ENCODE peak calls at places on chromosomes 4 and X, in ten cellular contexts. M is aorta; E is NCI-H774; P is Karpas-422; C is HT1080; U is occipital lobe; D is activated T-helper 1 cell treated with anti-CD3 and anti-CD28 coated beads, Interleukin-12 subunit alpha, Interleukin-12 subunit beta, Interleukin-2, Interleukin-4 antibody, amounts not matched to agents 30 ng/mL and 10 ng/mL and 1 ng/mL, durations not matched to agents 14 hours and 24 hours and 36 hours; I is effector memory CD8-positive, alpha-beta T cell; O is cerebellum; B is effector memory CD4-positive, alpha-beta T cell. F is an unnamed sample.

GRCh38 chr4:128484896-128485295 is 197.3 kb upstream of the PGRMC2 start:
- DNase-seq in M (no peak), E (no peak), P (no peak), C (no peak), U (no peak), D (no peak), I (no peak), O (no peak), B (no peak), F (no peak)

GRCh38 chr4:7427326-7428260 is 7.1 kb downstream of the PSAPL1 start:
- DNase-seq in M (peak), E (no peak), P (no peak), C (no peak), U (no peak), D (no peak), I (no peak), O (no peak), B (no peak), F (no peak)

GRCh38 chr4:47566566-47566965 is 81.5 kb downstream of the ATP10D start:
- DNase-seq in M (no peak), E (no peak), P (no peak), C (no peak), U (no peak), D (no peak), I (no peak), O (no peak), B (no peak), F (no peak)

GRCh38 chr4:17869327-17869726 is 58.5 kb downstream of the NCAPG start:
- DNase-seq in M (no peak), E (no peak), P (no peak), C (no peak), U (no peak), D (no peak), I (no peak), O (no peak), B (no peak), F (no peak)

GRCh38 chrX:349196-349595 is 30.6 kb upstream of the GTPBP6 start:
- DNase-seq in M (peak), E (no peak), P (no peak), C (no peak), U (peak), D (no peak), I (no peak), O (no peak), B (no peak), F (no peak)

GRCh38 chr4:87391783-87392054 is 731 bp upstream of the HSD17B11 start:
- DNase-seq in M (no peak), E (no peak), P (no peak), C (no peak), U (no peak), D (no peak), I (no peak), O (peak), B (no peak), F (no peak)

GRCh38 chr4:111991797-111992196 is 153.5 kb upstream of the FAM241A start:
- DNase-seq in M (no peak), E (no peak), P (no peak), C (peak), U (no peak), D (no peak), I (no peak), O (no peak), B (no peak), F (no peak)

GRCh38 chrX:102846544-102847236 is 90.4 kb upstream of the RAB40AL start:
- DNase-seq in M (no peak), E (no peak), P (no peak), C (peak), U (no peak), D (no peak), I (no peak), O (no peak), B (no peak), F (no peak)

GRCh38 chrX:111955916-111956315 is 79.9 kb downstream of the TRPC5OS start:
- DNase-seq in M (no peak), E (no peak), P (no peak), C (no peak), U (no peak), D (no peak), I (no peak), O (no peak), B (no peak), F (no peak)

GRCh38 chr4:92646826-92647225 is 343.1 kb downstream of the GRID2 start:
- DNase-seq in M (no peak), E (no peak), P (no peak), C (no peak), U (no peak), D (no peak), I (no peak), O (no peak), B (no peak), F (no peak)

GRCh38 chrX:14359727-14360126 is 169.6 kb upstream of the GLRA2 start:
- DNase-seq in M (no peak), E (no peak), P (no peak), C (no peak), U (no peak), D (no peak), I (no peak), O (no peak), B (no peak), F (no peak)

GRCh38 chr4:161183729-161184128 is 980.1 kb downstream of the FSTL5 start:
- DNase-seq in M (no peak), E (no peak), P (no peak), C (no peak), U (no peak), D (no peak), I (no peak), O (no peak), B (no peak), F (no peak)

GRCh38 chrX:11188664-11189063 is 77.5 kb downstream of the HCCS start:
- DNase-seq in M (no peak), E (no peak), P (peak), C (peak), U (no peak), D (no peak), I (no peak), O (no peak), B (no peak), F (no peak)

GRCh38 chrX:40095588-40096394 is 2.0 kb downstream of the BCOR start:
- DNase-seq in M (peak), E (no peak), P (peak), C (no peak), U (peak), D (peak), I (no peak), O (no peak), B (no peak), F (peak)

GRCh38 chr4:163395055-163395454 is 51.4 kb downstream of the NPY5R start:
- DNase-seq in M (no peak), E (no peak), P (no peak), C (peak), U (no peak), D (no peak), I (no peak), O (no peak), B (no peak), F (no peak)

GRCh38 chr4:54192811-54193210 is 36.3 kb upstream of the PDGFRA start:
- DNase-seq in M (no peak), E (no peak), P (no peak), C (peak), U (no peak), D (no peak), I (no peak), O (no peak), B (no peak), F (peak)

GRCh38 chr4:2829321-2829932 is 14.2 kb upstream of the ADD1 start:
- DNase-seq in M (peak), E (no peak), P (no peak), C (no peak), U (no peak), D (no peak), I (no peak), O (no peak), B (no peak), F (peak)